ENCODE peak calls at places on chromosomes 6 and 20, in five cellular contexts. R, V, J, A and N are unnamed samples.

GRCh38 chr6:20211037-20211940 is 980 bp downstream of the MBOAT1 start:
- DNase-seq in R (no peak), V (no peak), J (peak; percentile 74), A (no peak), N (no peak)

GRCh38 chr20:53837126-53837826 is 233.1 kb downstream of the BCAS1 start:
- DNase-seq in R (no peak), V (no peak), J (no peak), A (no peak), N (no peak)

GRCh38 chr20:19880256-19881079 is 122.4 kb downstream of the RIN2 start:
- DNase-seq in R (no peak), V (no peak), J (no peak), A (no peak), N (no peak)

GRCh38 chr20:23692725-23693124 is 3.9 kb upstream of the CST4 start:
- DNase-seq in R (no peak), V (no peak), J (no peak), A (no peak), N (no peak)

GRCh38 chr6:692356-692851 is 535 bp downstream of the EXOC2 start:
- DNase-seq in R (peak; percentile 61), V (peak; percentile 82), J (peak; percentile 55), A (no peak), N (peak; percentile 62)

GRCh38 chr6:41939848-41940758 is 1.5 kb downstream of the CCND3 start:
- DNase-seq in R (peak; percentile 61), V (peak; percentile 81), J (peak; percentile 54), A (no peak), N (no peak)

GRCh38 chr6:143721642-143722041 is 43.9 kb downstream of the PHACTR2 start:
- DNase-seq in R (no peak), V (no peak), J (no peak), A (no peak), N (no peak)

GRCh38 chr6:106496791-106497190 is 132.5 kb downstream of the RTN4IP1 start:
- DNase-seq in R (no peak), V (no peak), J (no peak), A (no peak), N (no peak)

GRCh38 chr6:157896931-157897330 is 73.9 kb downstream of the SNX9 start:
- DNase-seq in R (no peak), V (no peak), J (no peak), A (no peak), N (no peak)

GRCh38 chr6:24283043-24283985 is 74.5 kb downstream of the DCDC2 start:
- DNase-seq in R (peak; percentile 82), V (peak; percentile 83), J (peak; percentile 76), A (peak; percentile 37), N (peak; percentile 36)

GRCh38 chr6:129901910-129902309 is 40.8 kb upstream of the TMEM244 start:
- DNase-seq in R (no peak), V (no peak), J (no peak), A (no peak), N (no peak)

GRCh38 chr20:50118203-50118602 is 5.3 kb upstream of the UBE2V1 start:
- DNase-seq in R (no peak), V (no peak), J (no peak), A (no peak), N (no peak)

GRCh38 chr20:295804-296203 is 1.6 kb upstream of the ZCCHC3 start:
- DNase-seq in R (no peak), V (no peak), J (no peak), A (no peak), N (no peak)

GRCh38 chr6:134216304-134217029 is 101.4 kb downstream of the SGK1 start:
- DNase-seq in R (no peak), V (no peak), J (no peak), A (no peak), N (no peak)

GRCh38 chr6:11006060-11006459 is 38.0 kb downstream of the ELOVL2 start:
- DNase-seq in R (no peak), V (no peak), J (no peak), A (no peak), N (no peak)